ENCODE peak calls at places on chromosomes 13 and 19, in four cellular contexts. E, L, J and B are unnamed samples.

GRCh38 chr19:8050274-8051096 is 2.1 kb upstream of the CCL25 start:
- DNase-seq in E (peak), L (peak), J (peak), B (peak)

GRCh38 chr19:44774614-44775013 is 3.1 kb upstream of the CBLC start:
- DNase-seq in E (no peak), L (no peak), J (no peak), B (no peak)

GRCh38 chr19:35788205-35788960 is 13.0 kb downstream of the ARHGAP33 start:
- DNase-seq in E (no peak), L (no peak), J (no peak), B (no peak)

GRCh38 chr19:43639507-43640423 is at the start of gene CADM4:
- DNase-seq in E (no peak), L (peak), J (no peak), B (no peak)

GRCh38 chr13:46181799-46182490 is at the start of gene LCP1:
- DNase-seq in E (no peak), L (no peak), J (no peak), B (peak)

GRCh38 chr13:105990256-105990958 is 545.1 kb downstream of the EFNB2 start:
- DNase-seq in E (peak), L (no peak), J (no peak), B (no peak)

GRCh38 chr19:43620061-43621001 is 902 bp upstream of the ZNF428 start:
- DNase-seq in E (no peak), L (no peak), J (no peak), B (no peak)

GRCh38 chr13:40388617-40389016 is 277.8 kb downstream of the FOXO1 start:
- DNase-seq in E (peak), L (no peak), J (no peak), B (no peak)

GRCh38 chr13:75415720-75416119 is 66.2 kb downstream of the TBC1D4 start:
- DNase-seq in E (peak), L (no peak), J (no peak), B (no peak)

GRCh38 chr13:40961224-40961623 is 57.9 kb downstream of the ELF1 start:
- DNase-seq in E (no peak), L (no peak), J (no peak), B (no peak)

GRCh38 chr19:57813919-57814504 is 701 bp downstream of the ZNF552 start:
- DNase-seq in E (no peak), L (no peak), J (no peak), B (peak)

GRCh38 chr19:1155352-1156304 is 18.4 kb downstream of the SBNO2 start:
- DNase-seq in E (no peak), L (no peak), J (no peak), B (no peak)

GRCh38 chr13:29472317-29472961 is 123.0 kb downstream of the SLC7A1 start:
- DNase-seq in E (peak), L (peak), J (no peak), B (peak)

GRCh38 chr19:11142528-11143171 is 12.9 kb downstream of the SPC24 start:
- DNase-seq in E (peak), L (peak), J (no peak), B (peak)

GRCh38 chr19:38735257-38735686 is 9.0 kb downstream of the CAPN12 start:
- DNase-seq in E (no peak), L (peak), J (no peak), B (peak)

GRCh38 chr19:1177322-1178114 is 3.5 kb upstream of the SBNO2 start:
- DNase-seq in E (peak), L (no peak), J (no peak), B (peak)

GRCh38 chr13:97310809-97311436 is 88.8 kb downstream of the MBNL2 start:
- DNase-seq in E (no peak), L (no peak), J (no peak), B (peak)

GRCh38 chr19:35743640-35744306 is 1.4 kb downstream of the U2AF1L4 start:
- DNase-seq in E (no peak), L (no peak), J (no peak), B (no peak)

GRCh38 chr19:29074579-29074978 is 138.4 kb downstream of the UQCRFS1 start:
- DNase-seq in E (no peak), L (no peak), J (no peak), B (no peak)

GRCh38 chr13:110323986-110324749 is 17.1 kb downstream of the COL4A2 start:
- DNase-seq in E (no peak), L (peak), J (no peak), B (no peak)

GRCh38 chr19:20607943-20608342 is 42.4 kb upstream of the ZNF737 start:
- DNase-seq in E (no peak), L (no peak), J (no peak), B (no peak)

GRCh38 chr19:10230155-10230903 is 802 bp downstream of the S1PR2 start:
- DNase-seq in E (peak), L (peak), J (no peak), B (peak)

GRCh38 chr13:97445504-97446187 is 11.7 kb downstream of the RAP2A start:
- DNase-seq in E (no peak), L (no peak), J (no peak), B (no peak)

GRCh38 chr13:112065867-112066623 is 904 bp upstream of the SOX1 start:
- DNase-seq in E (no peak), L (peak), J (no peak), B (no peak)

GRCh38 chr13:94967183-94968039 is 255.1 kb upstream of the SOX21 start:
- DNase-seq in E (no peak), L (peak), J (no peak), B (peak)

GRCh38 chr13:108368240-108368898 is 98.9 kb downstream of the TNFSF13B start:
- DNase-seq in E (no peak), L (no peak), J (no peak), B (no peak)

GRCh38 chr19:23554548-23554947 is 132.5 kb downstream of the ZNF675 start:
- DNase-seq in E (no peak), L (no peak), J (no peak), B (no peak)

GRCh38 chr19:7216373-7216902 is 77.8 kb downstream of the INSR start:
- DNase-seq in E (no peak), L (no peak), J (no peak), B (no peak)

GRCh38 chr13:110444226-110444653 is 117.3 kb downstream of the RAB20 start:
- DNase-seq in E (peak), L (no peak), J (no peak), B (no peak)

GRCh38 chr13:47039106-47039505 is 142.3 kb upstream of the HTR2A start:
- DNase-seq in E (peak), L (no peak), J (no peak), B (no peak)

GRCh38 chr19:36605101-36605838 is at the start of gene ZNF382:
- DNase-seq in E (peak), L (peak), J (no peak), B (peak)

GRCh38 chr13:59094149-59094548 is 1069.6 kb downstream of the DIAPH3 start:
- DNase-seq in E (peak), L (no peak), J (no peak), B (no peak)

GRCh38 chr13:104086759-104087158 is 1020.5 kb upstream of the SLC10A2 start:
- DNase-seq in E (peak), L (no peak), J (no peak), B (no peak)

GRCh38 chr19:40466219-40467006 is at the start of gene SPTBN4:
- DNase-seq in E (no peak), L (peak), J (no peak), B (no peak)
- H3K23ac ChIP-seq in E (peak), L (no peak), J (peak), B (no peak)

GRCh38 chr13:44048326-44048725 is 168.6 kb downstream of the LACC1 start:
- DNase-seq in E (no peak), L (no peak), J (no peak), B (no peak)
- H4K5ac ChIP-seq in E (no peak), L (no peak), J (no peak), B (no peak)

DNA sequence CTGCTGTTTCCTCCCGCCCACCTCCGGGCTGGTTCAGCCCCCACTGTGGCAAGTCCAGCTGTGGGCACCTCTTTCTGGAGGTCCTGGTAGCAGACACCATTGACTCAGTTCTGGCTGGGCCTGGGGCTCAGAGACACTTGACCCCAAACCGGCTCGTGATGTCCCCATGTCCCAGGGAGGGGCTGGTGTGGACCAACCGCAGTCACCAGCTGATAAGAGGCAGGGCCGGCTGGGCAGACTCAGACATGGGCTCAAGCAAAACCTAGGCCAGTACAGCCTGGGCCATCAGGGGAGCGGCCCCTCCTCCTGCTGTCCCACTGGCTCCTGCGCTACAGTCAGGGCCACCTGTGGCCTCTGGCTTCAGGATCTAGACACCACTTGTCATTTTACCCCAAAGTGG is 19.8 kb upstream of the TMEM160 start:
- DNase-seq in E (no peak), L (no peak), J (no peak), B (no peak)
- H3K18ac ChIP-seq in E (no peak), L (no peak), J (no peak), B (no peak)

GRCh38 chr19:55641376-55642152 is 762 bp downstream of the ZNF580 start:
- DNase-seq in E (peak), L (no peak), J (no peak), B (peak)
- H3K23ac ChIP-seq in E (peak), L (no peak), J (no peak), B (no peak)

DNA sequence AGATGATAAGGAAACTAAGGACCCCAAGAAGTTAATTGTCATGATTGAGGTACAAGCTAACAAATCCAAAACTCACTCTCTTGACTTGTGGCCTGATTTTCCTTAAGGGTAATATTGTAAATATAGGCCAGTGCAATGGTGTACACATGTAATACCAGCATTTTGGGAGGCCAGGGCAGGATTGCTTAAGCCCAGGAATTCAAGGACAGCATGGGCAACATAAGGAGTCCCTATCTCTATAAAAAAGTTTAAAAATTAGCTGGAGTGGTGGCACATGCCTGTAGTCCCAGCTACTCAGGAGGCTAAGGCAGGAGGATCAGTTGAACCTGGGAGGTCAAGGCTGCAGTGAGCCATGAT is 28.7 kb upstream of the GARRE1 start:
- DNase-seq in E (no peak), L (no peak), J (no peak), B (no peak)
- H4K5ac ChIP-seq in E (no peak), L (no peak), J (no peak), B (no peak)

GRCh38 chr13:35784286-35784951 is 307.9 kb upstream of the MAB21L1 start:
- DNase-seq in E (no peak), L (no peak), J (no peak), B (no peak)
- H3K18ac ChIP-seq in E (no peak), L (no peak), J (no peak), B (no peak)

DNA sequence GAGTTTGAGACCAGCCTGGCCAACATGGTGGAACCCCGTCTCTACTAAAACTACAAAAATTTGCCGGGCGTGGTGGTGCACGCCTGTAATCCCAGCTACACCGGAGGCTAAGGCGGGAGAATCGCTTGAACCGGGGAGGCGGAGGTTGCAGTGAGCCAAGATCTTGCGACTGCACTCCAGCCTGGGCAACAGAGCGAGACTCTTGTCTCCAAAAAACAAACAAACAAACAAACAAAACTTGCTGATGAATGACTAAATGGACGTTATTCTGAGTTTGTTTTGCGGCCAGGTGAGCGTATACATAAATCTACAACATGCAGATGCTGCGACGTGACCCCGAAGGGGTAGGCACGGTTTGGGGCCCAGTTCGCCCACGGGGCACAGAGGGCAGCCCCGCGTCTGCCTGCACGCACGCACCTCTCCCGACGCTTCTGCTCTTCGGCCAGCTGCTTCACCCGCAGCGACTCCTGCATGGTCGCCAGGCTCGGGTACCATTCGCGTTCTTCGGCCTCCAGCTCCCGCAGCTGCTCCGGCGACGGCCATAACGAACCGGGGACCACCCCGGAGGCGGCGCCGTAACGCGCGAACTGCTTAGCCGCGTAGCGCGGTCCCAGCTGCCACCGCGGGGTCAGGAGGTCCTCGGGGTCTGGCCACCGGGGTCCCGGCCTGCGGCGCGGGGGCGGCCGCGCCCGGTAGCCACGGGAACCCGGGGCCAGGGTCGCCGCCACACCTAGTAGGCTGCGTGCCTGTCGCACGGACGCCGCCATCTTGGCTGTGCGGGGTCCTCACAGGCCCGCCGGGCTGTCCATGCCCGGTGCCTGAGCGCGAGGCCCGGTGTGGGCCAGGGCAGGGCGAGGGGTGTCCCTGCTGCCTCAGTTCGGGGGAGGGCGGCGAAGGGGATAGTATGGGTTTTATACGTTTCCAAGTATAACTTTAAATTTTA is at the start of gene GADD45GIP1:
- DNase-seq in E (peak), L (peak), J (peak), B (peak)
- H3K23ac ChIP-seq in E (peak), L (no peak), J (no peak), B (peak)